ENCODE peak calls at places on chromosomes 16 and 17, in nine cellular contexts. One of them, this sample, is unnamed.

GRCh38 chr16:79267781-79268180 is 332.8 kb downstream of the MAF start:
- DNase-seq in astrocyte of the spinal cord: no peak
- DNase-seq in OCI-LY7: no peak
- DNase-seq in tibial artery: no peak
- DNase-seq in AG04450: no peak
- DNase-seq in cardiac fibroblast: no peak
- DNase-seq in Caco-2: no peak
- DNase-seq in mammary epithelial cell: no peak
- DNase-seq in ovary: no peak
- DNase-seq in this sample: no peak

GRCh38 chr17:38916771-38917170 is 8.6 kb upstream of the LASP1NB start:
- DNase-seq in tibial artery: peak; percentile 48
- DNase-seq in cardiac fibroblast: no peak
- DNase-seq in OCI-LY7: no peak
- DNase-seq in Caco-2: no peak
- DNase-seq in ovary: no peak
- DNase-seq in mammary epithelial cell: no peak
- DNase-seq in astrocyte of the spinal cord: no peak
- DNase-seq in AG04450: no peak
- DNase-seq in this sample: no peak

GRCh38 chr17:47810200-47810821 is 11.3 kb downstream of the OSBPL7 start:
- DNase-seq in mammary epithelial cell: peak; percentile 96
- DNase-seq in ovary: no peak
- DNase-seq in AG04450: peak; percentile 36
- DNase-seq in cardiac fibroblast: peak; percentile 89
- DNase-seq in Caco-2: peak; percentile 100
- DNase-seq in astrocyte of the spinal cord: peak; percentile 91
- DNase-seq in tibial artery: peak; percentile 61
- DNase-seq in OCI-LY7: no peak
- DNase-seq in this sample: peak; percentile 96

GRCh38 chr17:17806035-17806434 is 30.8 kb downstream of the SREBF1 start:
- DNase-seq in astrocyte of the spinal cord: no peak
- DNase-seq in cardiac fibroblast: no peak
- DNase-seq in mammary epithelial cell: no peak
- DNase-seq in OCI-LY7: no peak
- DNase-seq in AG04450: no peak
- DNase-seq in tibial artery: no peak
- DNase-seq in ovary: no peak
- DNase-seq in Caco-2: no peak
- DNase-seq in this sample: no peak

GRCh38 chr16:21260870-21261791 is 17.0 kb downstream of the CRYM start:
- DNase-seq in cardiac fibroblast: peak; percentile 63
- DNase-seq in OCI-LY7: no peak
- DNase-seq in ovary: no peak
- DNase-seq in Caco-2: peak; percentile 64
- DNase-seq in mammary epithelial cell: peak; percentile 80
- DNase-seq in AG04450: peak; percentile 86
- DNase-seq in astrocyte of the spinal cord: peak; percentile 92
- DNase-seq in tibial artery: no peak
- DNase-seq in this sample: peak; percentile 84

GRCh38 chr17:77840576-77841160 is 117.8 kb upstream of the TNRC6C start:
- DNase-seq in mammary epithelial cell: no peak
- DNase-seq in ovary: no peak
- DNase-seq in Caco-2: peak; percentile 9
- DNase-seq in astrocyte of the spinal cord: no peak
- DNase-seq in tibial artery: peak; percentile 46
- DNase-seq in OCI-LY7: no peak
- DNase-seq in cardiac fibroblast: no peak
- DNase-seq in AG04450: no peak
- DNase-seq in this sample: no peak

GRCh38 chr17:34236341-34236892 is 18.7 kb upstream of the CCL2 start:
- DNase-seq in astrocyte of the spinal cord: no peak
- DNase-seq in AG04450: no peak
- DNase-seq in tibial artery: no peak
- DNase-seq in Caco-2: no peak
- DNase-seq in OCI-LY7: no peak
- DNase-seq in mammary epithelial cell: no peak
- DNase-seq in cardiac fibroblast: no peak
- DNase-seq in ovary: no peak
- DNase-seq in this sample: no peak

GRCh38 chr17:47229535-47230443 is 20.6 kb downstream of the MYL4 start:
- DNase-seq in OCI-LY7: peak; percentile 89
- DNase-seq in AG04450: peak; percentile 93
- DNase-seq in astrocyte of the spinal cord: peak; percentile 94
- DNase-seq in cardiac fibroblast: peak; percentile 97
- DNase-seq in Caco-2: peak; percentile 86
- DNase-seq in mammary epithelial cell: peak; percentile 89
- DNase-seq in tibial artery: peak; percentile 93
- DNase-seq in ovary: peak; percentile 91
- DNase-seq in this sample: peak; percentile 93

GRCh38 chr17:43381204-43381603 is 17.6 kb upstream of the ARL4D start:
- DNase-seq in OCI-LY7: no peak
- DNase-seq in cardiac fibroblast: no peak
- DNase-seq in AG04450: no peak
- DNase-seq in tibial artery: no peak
- DNase-seq in astrocyte of the spinal cord: no peak
- DNase-seq in mammary epithelial cell: no peak
- DNase-seq in Caco-2: no peak
- DNase-seq in ovary: no peak
- DNase-seq in this sample: no peak

GRCh38 chr17:83189673-83190385 is 110.4 kb downstream of the METRNL start:
- DNase-seq in astrocyte of the spinal cord: peak; percentile 91
- DNase-seq in ovary: peak; percentile 73
- DNase-seq in AG04450: peak; percentile 90
- DNase-seq in mammary epithelial cell: no peak
- DNase-seq in tibial artery: peak; percentile 69
- DNase-seq in OCI-LY7: no peak
- DNase-seq in cardiac fibroblast: peak; percentile 48
- DNase-seq in Caco-2: peak; percentile 69
- DNase-seq in this sample: no peak

GRCh38 chr17:35537569-35538209 is at the start of gene SLFN12L:
- DNase-seq in tibial artery: no peak
- DNase-seq in mammary epithelial cell: no peak
- DNase-seq in ovary: no peak
- DNase-seq in OCI-LY7: no peak
- DNase-seq in Caco-2: no peak
- DNase-seq in cardiac fibroblast: peak; percentile 33
- DNase-seq in astrocyte of the spinal cord: no peak
- DNase-seq in AG04450: no peak
- DNase-seq in this sample: no peak

GRCh38 chr16:17301593-17302135 is 169.1 kb downstream of the XYLT1 start:
- DNase-seq in cardiac fibroblast: no peak
- DNase-seq in OCI-LY7: peak; percentile 99
- DNase-seq in AG04450: no peak
- DNase-seq in ovary: no peak
- DNase-seq in astrocyte of the spinal cord: no peak
- DNase-seq in Caco-2: no peak
- DNase-seq in mammary epithelial cell: no peak
- DNase-seq in tibial artery: no peak
- DNase-seq in this sample: no peak

GRCh38 chr17:72342582-72343527 is 222.0 kb downstream of the SOX9 start:
- DNase-seq in Caco-2: no peak
- DNase-seq in mammary epithelial cell: no peak
- DNase-seq in OCI-LY7: no peak
- DNase-seq in cardiac fibroblast: peak; percentile 37
- DNase-seq in AG04450: no peak
- DNase-seq in tibial artery: no peak
- DNase-seq in ovary: no peak
- DNase-seq in astrocyte of the spinal cord: peak; percentile 72
- DNase-seq in this sample: no peak

GRCh38 chr17:36942031-36942599 is 4.8 kb downstream of the LHX1 start:
- DNase-seq in ovary: no peak
- DNase-seq in cardiac fibroblast: no peak
- DNase-seq in mammary epithelial cell: no peak
- DNase-seq in AG04450: no peak
- DNase-seq in Caco-2: no peak
- DNase-seq in OCI-LY7: no peak
- DNase-seq in tibial artery: no peak
- DNase-seq in astrocyte of the spinal cord: no peak
- DNase-seq in this sample: no peak

GRCh38 chr16:3971261-3971660 is 90.7 kb upstream of the CREBBP start:
- DNase-seq in astrocyte of the spinal cord: peak; percentile 88
- DNase-seq in mammary epithelial cell: no peak
- DNase-seq in tibial artery: no peak
- DNase-seq in AG04450: peak; percentile 65
- DNase-seq in cardiac fibroblast: peak; percentile 68
- DNase-seq in OCI-LY7: no peak
- DNase-seq in ovary: no peak
- DNase-seq in Caco-2: no peak
- DNase-seq in this sample: peak; percentile 44
- H3K4me3 ChIP-seq in astrocyte of the spinal cord: no peak overlapping the region
- H3K4me3 ChIP-seq in mammary epithelial cell: no peak overlapping the region
- H3K4me3 ChIP-seq in tibial artery: no peak overlapping the region
- H3K4me3 ChIP-seq in AG04450: no peak overlapping the region
- H3K4me3 ChIP-seq in cardiac fibroblast: no peak overlapping the region
- H3K4me3 ChIP-seq in OCI-LY7: no peak overlapping the region
- H3K4me3 ChIP-seq in ovary: no peak overlapping the region
- H3K4me3 ChIP-seq in Caco-2: no peak overlapping the region
- H3K4me3 ChIP-seq in this sample: no peak overlapping the region

GRCh38 chr17:44385287-44386181 is 3.9 kb downstream of the ITGA2B start:
- DNase-seq in astrocyte of the spinal cord: peak; percentile 63
- DNase-seq in cardiac fibroblast: peak; percentile 80
- DNase-seq in tibial artery: peak; percentile 83
- DNase-seq in OCI-LY7: peak; percentile 47
- DNase-seq in ovary: peak; percentile 91
- DNase-seq in AG04450: peak; percentile 13
- DNase-seq in Caco-2: peak; percentile 94
- DNase-seq in mammary epithelial cell: peak; percentile 61
- DNase-seq in this sample: peak; percentile 76
- TF ChIP-seq CTCF in astrocyte of the spinal cord: peak; percentile 14
- TF ChIP-seq CTCF in cardiac fibroblast: peak; percentile 34
- TF ChIP-seq CTCF in tibial artery: no peak
- TF ChIP-seq CTCF in OCI-LY7: peak; percentile 13
- TF ChIP-seq CTCF in ovary: no peak
- TF ChIP-seq CTCF in AG04450: peak; percentile 34
- TF ChIP-seq CTCF in Caco-2: peak; percentile 44
- TF ChIP-seq CTCF in mammary epithelial cell: no peak
- TF ChIP-seq CTCF in this sample: no peak

GRCh38 chr16:54286330-54287017 is at the start of gene IRX3:
- DNase-seq in astrocyte of the spinal cord: peak; percentile 91
- DNase-seq in cardiac fibroblast: peak; percentile 92
- DNase-seq in Caco-2: peak; percentile 90
- DNase-seq in OCI-LY7: no peak
- DNase-seq in AG04450: no peak
- DNase-seq in mammary epithelial cell: peak; percentile 94
- DNase-seq in ovary: peak; percentile 60
- DNase-seq in tibial artery: peak; percentile 93
- DNase-seq in this sample: peak; percentile 91

GRCh38 chr16:54287758-54288591 is 1.4 kb upstream of the IRX3 start:
- DNase-seq in AG04450: no peak
- DNase-seq in ovary: no peak
- DNase-seq in cardiac fibroblast: no peak
- DNase-seq in OCI-LY7: no peak
- DNase-seq in Caco-2: no peak
- DNase-seq in tibial artery: no peak
- DNase-seq in mammary epithelial cell: no peak
- DNase-seq in astrocyte of the spinal cord: no peak
- DNase-seq in this sample: no peak

GRCh38 chr16:54286067-54286329 is 589 bp downstream of the IRX3 start:
- DNase-seq in mammary epithelial cell: no peak
- DNase-seq in ovary: no peak
- DNase-seq in cardiac fibroblast: no peak
- DNase-seq in OCI-LY7: no peak
- DNase-seq in AG04450: no peak
- DNase-seq in astrocyte of the spinal cord: no peak
- DNase-seq in tibial artery: no peak
- DNase-seq in Caco-2: no peak
- DNase-seq in this sample: no peak

GRCh38 chr16:54288592-54289241 is 2.1 kb upstream of the IRX3 start:
- DNase-seq in AG04450: no peak
- DNase-seq in astrocyte of the spinal cord: no peak
- DNase-seq in Caco-2: no peak
- DNase-seq in cardiac fibroblast: no peak
- DNase-seq in tibial artery: no peak
- DNase-seq in ovary: no peak
- DNase-seq in OCI-LY7: no peak
- DNase-seq in mammary epithelial cell: no peak
- DNase-seq in this sample: no peak

DNA sequence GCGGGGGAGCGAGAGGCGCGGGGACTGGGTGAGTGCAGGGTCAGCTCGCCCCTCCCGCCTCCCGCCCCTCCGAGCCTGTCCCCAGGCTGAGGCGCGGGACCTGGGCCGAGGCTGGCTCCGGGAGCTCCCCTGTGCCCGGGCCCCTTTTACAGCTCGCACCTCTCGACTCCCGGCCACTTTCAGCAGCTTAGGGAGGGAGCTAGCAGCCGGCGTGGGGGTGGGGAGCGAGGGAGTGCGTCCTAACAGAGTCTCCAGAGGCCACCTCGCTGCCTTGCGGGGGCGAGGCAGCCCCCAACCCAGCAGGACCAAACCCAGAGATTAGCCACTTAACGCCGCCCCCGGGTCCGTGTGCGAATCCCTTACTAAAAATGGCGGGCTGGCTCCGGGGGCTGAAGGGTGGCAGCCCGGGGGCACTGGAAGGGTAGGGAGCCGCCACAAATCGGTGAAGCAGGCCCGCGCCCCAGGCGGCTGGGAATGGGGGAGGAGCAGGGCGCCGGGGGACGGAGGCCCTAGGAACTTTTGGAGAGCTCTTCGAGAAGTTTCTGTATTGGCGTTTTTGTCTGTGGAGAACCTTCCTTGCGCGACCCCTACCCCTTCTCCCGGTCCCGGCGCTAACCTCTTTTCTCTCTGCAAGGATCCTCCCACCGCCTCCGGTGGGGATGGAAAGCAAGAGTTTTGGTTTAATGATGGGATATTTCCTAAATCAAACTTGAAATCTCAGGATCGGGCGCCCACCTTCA is 601 bp upstream of the IRX3 start:
- DNase-seq in tibial artery: no peak
- DNase-seq in AG04450: no peak
- DNase-seq in cardiac fibroblast: no peak
- DNase-seq in Caco-2: no peak
- DNase-seq in OCI-LY7: no peak
- DNase-seq in mammary epithelial cell: no peak
- DNase-seq in astrocyte of the spinal cord: peak; percentile 5
- DNase-seq in ovary: no peak
- DNase-seq in this sample: no peak
- H3K4me3 ChIP-seq in tibial artery: peak overlapping the region; percentile 66
- H3K4me3 ChIP-seq in AG04450: no peak overlapping the region
- H3K4me3 ChIP-seq in cardiac fibroblast: peak overlapping the region; percentile 62
- H3K4me3 ChIP-seq in Caco-2: peak overlapping the region; percentile 83
- H3K4me3 ChIP-seq in OCI-LY7: no peak overlapping the region
- H3K4me3 ChIP-seq in mammary epithelial cell: peak overlapping the region; percentile 66
- H3K4me3 ChIP-seq in astrocyte of the spinal cord: peak overlapping the region; percentile 64
- H3K4me3 ChIP-seq in ovary: peak overlapping the region; percentile 47
- H3K4me3 ChIP-seq in this sample: peak overlapping the region; percentile 55

DNA sequence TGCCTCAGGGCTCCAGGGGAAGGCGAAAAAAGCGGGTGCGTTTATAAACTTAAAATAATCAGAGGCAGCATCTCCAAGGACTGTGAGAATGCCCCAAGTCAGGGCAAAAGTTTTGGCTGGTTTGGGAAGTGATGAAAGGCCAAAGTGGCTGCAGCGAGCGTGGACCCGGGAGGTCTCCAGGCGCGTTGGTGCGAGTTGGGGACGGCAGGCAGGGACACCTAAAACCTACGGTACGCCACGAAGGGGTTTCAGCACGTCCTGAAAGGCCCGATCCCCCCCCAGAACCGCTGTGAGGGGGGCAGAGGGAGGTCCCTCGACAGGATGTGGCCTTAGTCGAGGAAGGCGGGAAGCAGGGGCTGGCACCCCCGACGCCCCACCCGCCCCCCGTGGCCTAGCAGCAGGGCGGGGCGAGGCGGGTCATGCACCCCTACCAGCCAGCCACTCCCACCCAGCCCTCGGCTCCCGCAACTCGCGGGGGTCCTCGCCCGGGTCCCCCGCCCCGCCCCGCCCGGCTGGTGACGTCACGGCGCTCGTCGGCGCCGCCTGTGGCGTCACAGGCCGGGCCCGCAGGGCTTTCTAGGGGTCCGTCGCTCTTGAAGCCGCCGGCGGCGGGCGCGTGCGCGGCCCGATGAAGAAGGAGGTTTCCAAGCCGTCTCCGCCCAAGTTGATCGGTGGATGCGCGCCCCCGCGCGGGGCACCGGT is at the start of gene MYCBPAP:
- DNase-seq in ovary: peak; percentile 83
- DNase-seq in OCI-LY7: peak; percentile 82
- DNase-seq in tibial artery: peak; percentile 90
- DNase-seq in Caco-2: peak; percentile 90
- DNase-seq in mammary epithelial cell: no peak
- DNase-seq in cardiac fibroblast: peak; percentile 86
- DNase-seq in astrocyte of the spinal cord: peak; percentile 73
- DNase-seq in AG04450: peak; percentile 16
- DNase-seq in this sample: peak; percentile 55
- TF ChIP-seq CTCF in ovary: no peak
- TF ChIP-seq CTCF in OCI-LY7: no peak
- TF ChIP-seq CTCF in tibial artery: no peak
- TF ChIP-seq CTCF in Caco-2: peak; percentile 53
- TF ChIP-seq CTCF in mammary epithelial cell: no peak
- TF ChIP-seq CTCF in cardiac fibroblast: no peak
- TF ChIP-seq CTCF in astrocyte of the spinal cord: peak; percentile 5
- TF ChIP-seq CTCF in AG04450: peak; percentile 6
- TF ChIP-seq CTCF in this sample: no peak